ENCODE peak calls at places on chromosomes 3 and 15, in nine cellular contexts. One of them, this sample, is unnamed.

GRCh38 chr3:98552232-98553020 is 20.6 kb downstream of the GPR15 start:
- DNase-seq in neural progenitor cell: no peak
- DNase-seq in A673: no peak
- DNase-seq in cardiac muscle cell: no peak
- DNase-seq in right atrium auricular region: no peak
- DNase-seq in transverse colon: no peak
- DNase-seq in CD8-positive, alpha-beta T cell: no peak
- DNase-seq in ovary: no peak
- DNase-seq in body of pancreas: no peak
- DNase-seq in this sample: no peak

GRCh38 chr3:171427771-171428320 is 32.4 kb downstream of the TNIK start:
- DNase-seq in neural progenitor cell: no peak
- DNase-seq in A673: no peak
- DNase-seq in cardiac muscle cell: no peak
- DNase-seq in right atrium auricular region: no peak
- DNase-seq in transverse colon: no peak
- DNase-seq in CD8-positive, alpha-beta T cell: no peak
- DNase-seq in ovary: no peak
- DNase-seq in body of pancreas: no peak
- DNase-seq in this sample: no peak

GRCh38 chr15:33234019-33234418 is 39.5 kb upstream of the FMN1 start:
- DNase-seq in neural progenitor cell: peak; percentile 50
- DNase-seq in A673: peak; percentile 34
- DNase-seq in cardiac muscle cell: peak; percentile 39
- DNase-seq in right atrium auricular region: no peak
- DNase-seq in transverse colon: no peak
- DNase-seq in CD8-positive, alpha-beta T cell: no peak
- DNase-seq in ovary: no peak
- DNase-seq in body of pancreas: no peak
- DNase-seq in this sample: no peak

GRCh38 chr3:141384157-141384556 is 15.9 kb downstream of the ZBTB38 start:
- DNase-seq in neural progenitor cell: no peak
- DNase-seq in A673: peak; percentile 41
- DNase-seq in cardiac muscle cell: no peak
- DNase-seq in right atrium auricular region: no peak
- DNase-seq in transverse colon: no peak
- DNase-seq in CD8-positive, alpha-beta T cell: no peak
- DNase-seq in ovary: no peak
- DNase-seq in body of pancreas: no peak
- DNase-seq in this sample: no peak

GRCh38 chr3:155424041-155424605 is 130.6 kb upstream of the STRIT1 start:
- DNase-seq in neural progenitor cell: no peak
- DNase-seq in A673: no peak
- DNase-seq in cardiac muscle cell: no peak
- DNase-seq in right atrium auricular region: no peak
- DNase-seq in transverse colon: no peak
- DNase-seq in CD8-positive, alpha-beta T cell: no peak
- DNase-seq in ovary: no peak
- DNase-seq in body of pancreas: no peak
- DNase-seq in this sample: no peak

GRCh38 chr15:85142324-85142723 is 160.7 kb downstream of the PDE8A start:
- DNase-seq in neural progenitor cell: no peak
- DNase-seq in A673: peak; percentile 70
- DNase-seq in cardiac muscle cell: no peak
- DNase-seq in right atrium auricular region: no peak
- DNase-seq in transverse colon: no peak
- DNase-seq in CD8-positive, alpha-beta T cell: no peak
- DNase-seq in ovary: no peak
- DNase-seq in body of pancreas: no peak
- DNase-seq in this sample: no peak

GRCh38 chr3:16888785-16889607 is 4.2 kb downstream of the PLCL2 start:
- DNase-seq in neural progenitor cell: no peak
- DNase-seq in A673: no peak
- DNase-seq in cardiac muscle cell: no peak
- DNase-seq in right atrium auricular region: no peak
- DNase-seq in transverse colon: no peak
- DNase-seq in CD8-positive, alpha-beta T cell: no peak
- DNase-seq in ovary: no peak
- DNase-seq in body of pancreas: no peak
- DNase-seq in this sample: peak; percentile 55

GRCh38 chr15:88257311-88257901 is 867 bp upstream of the NTRK3 start:
- DNase-seq in neural progenitor cell: peak; percentile 45
- DNase-seq in A673: no peak
- DNase-seq in cardiac muscle cell: peak; percentile 34
- DNase-seq in right atrium auricular region: no peak
- DNase-seq in transverse colon: no peak
- DNase-seq in CD8-positive, alpha-beta T cell: no peak
- DNase-seq in ovary: no peak
- DNase-seq in body of pancreas: no peak
- DNase-seq in this sample: no peak

GRCh38 chr3:98843301-98843959 is 58.1 kb downstream of the DCBLD2 start:
- DNase-seq in neural progenitor cell: no peak
- DNase-seq in A673: no peak
- DNase-seq in cardiac muscle cell: no peak
- DNase-seq in right atrium auricular region: no peak
- DNase-seq in transverse colon: no peak
- DNase-seq in CD8-positive, alpha-beta T cell: no peak
- DNase-seq in ovary: no peak
- DNase-seq in body of pancreas: no peak
- DNase-seq in this sample: no peak

GRCh38 chr3:65894679-65895078 is 144.0 kb downstream of the MAGI1 start:
- DNase-seq in neural progenitor cell: no peak
- DNase-seq in A673: no peak
- DNase-seq in cardiac muscle cell: no peak
- DNase-seq in right atrium auricular region: no peak
- DNase-seq in transverse colon: no peak
- DNase-seq in CD8-positive, alpha-beta T cell: no peak
- DNase-seq in ovary: no peak
- DNase-seq in body of pancreas: no peak
- DNase-seq in this sample: no peak

GRCh38 chr3:42501681-42502428 is 588 bp upstream of the VIPR1 start:
- DNase-seq in neural progenitor cell: peak; percentile 67
- DNase-seq in A673: peak; percentile 16
- DNase-seq in cardiac muscle cell: peak; percentile 65
- DNase-seq in right atrium auricular region: peak; percentile 67
- DNase-seq in transverse colon: peak; percentile 84
- DNase-seq in CD8-positive, alpha-beta T cell: peak; percentile 52
- DNase-seq in ovary: no peak
- DNase-seq in body of pancreas: peak; percentile 59
- DNase-seq in this sample: peak; percentile 56

GRCh38 chr3:24494616-24495333 is at the start of gene THRB:
- DNase-seq in neural progenitor cell: peak; percentile 79
- DNase-seq in A673: peak; percentile 56
- DNase-seq in cardiac muscle cell: peak; percentile 75
- DNase-seq in right atrium auricular region: peak; percentile 76
- DNase-seq in transverse colon: peak; percentile 77
- DNase-seq in CD8-positive, alpha-beta T cell: no peak
- DNase-seq in ovary: peak; percentile 59
- DNase-seq in body of pancreas: peak; percentile 76
- DNase-seq in this sample: peak; percentile 22

DNA sequence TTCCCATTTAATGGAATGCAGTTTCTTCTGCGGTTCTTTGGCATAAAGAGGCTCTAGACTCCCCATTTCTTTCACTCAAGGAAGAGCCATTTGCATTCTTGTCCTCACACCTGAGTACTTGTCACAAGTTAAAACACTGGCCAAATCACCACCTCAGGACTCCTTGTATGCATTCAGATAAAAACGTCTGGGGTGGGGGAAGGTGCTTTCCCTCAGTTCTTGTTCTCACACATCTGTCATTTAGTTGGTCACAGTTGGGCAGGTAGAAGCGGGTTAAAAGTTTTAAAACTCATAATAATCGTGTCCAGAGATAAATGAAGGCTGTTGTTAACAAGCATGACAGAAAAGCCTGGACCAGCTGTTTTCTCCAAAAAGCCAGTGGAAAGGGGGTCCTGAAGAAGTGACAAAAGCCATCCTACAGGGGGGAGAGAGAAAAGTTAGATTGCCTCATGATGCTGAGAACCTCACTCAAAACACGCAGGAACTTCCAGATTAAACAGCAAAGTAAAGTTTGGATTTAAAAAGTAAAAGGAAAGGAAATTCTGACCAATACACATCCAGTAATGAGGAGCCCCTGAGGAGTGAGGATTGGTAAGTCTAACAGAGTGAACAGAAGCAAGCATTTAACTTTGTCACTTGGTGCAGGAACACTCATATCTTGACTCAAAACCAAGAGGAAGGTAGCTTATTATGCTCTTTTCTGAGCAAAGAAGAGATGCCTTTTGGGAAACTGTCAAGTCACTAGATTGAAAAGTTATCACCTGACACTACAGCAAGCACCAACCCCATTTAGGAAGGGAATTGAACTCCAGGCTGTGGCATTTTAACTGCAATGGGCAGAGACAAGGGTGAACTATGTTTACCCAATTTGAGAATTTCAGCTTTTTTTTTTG is 2.8 kb downstream of the BCL2L10 start:
- DNase-seq in neural progenitor cell: no peak
- DNase-seq in A673: no peak
- DNase-seq in cardiac muscle cell: no peak
- DNase-seq in right atrium auricular region: no peak
- DNase-seq in transverse colon: no peak
- DNase-seq in CD8-positive, alpha-beta T cell: no peak
- DNase-seq in ovary: no peak
- DNase-seq in body of pancreas: no peak
- DNase-seq in this sample: peak; percentile 74
- H3K4me3 ChIP-seq in neural progenitor cell: no peak overlapping the region
- H3K4me3 ChIP-seq in A673: no peak overlapping the region
- H3K4me3 ChIP-seq in cardiac muscle cell: no peak overlapping the region
- H3K4me3 ChIP-seq in right atrium auricular region: no peak overlapping the region
- H3K4me3 ChIP-seq in transverse colon: no peak overlapping the region
- H3K4me3 ChIP-seq in CD8-positive, alpha-beta T cell: no peak overlapping the region
- H3K4me3 ChIP-seq in ovary: no peak overlapping the region
- H3K4me3 ChIP-seq in body of pancreas: no peak overlapping the region
- H3K4me3 ChIP-seq in this sample: peak overlapping the region; percentile 33

GRCh38 chr3:48614044-48614443 is 4.6 kb upstream of the UQCRC1 start:
- DNase-seq in neural progenitor cell: no peak
- DNase-seq in A673: no peak
- DNase-seq in cardiac muscle cell: no peak
- DNase-seq in right atrium auricular region: no peak
- DNase-seq in transverse colon: no peak
- DNase-seq in CD8-positive, alpha-beta T cell: no peak
- DNase-seq in ovary: no peak
- DNase-seq in body of pancreas: no peak
- DNase-seq in this sample: no peak

GRCh38 chr3:48612270-48612669 is 2.8 kb upstream of the UQCRC1 start:
- DNase-seq in neural progenitor cell: no peak
- DNase-seq in A673: no peak
- DNase-seq in cardiac muscle cell: no peak
- DNase-seq in right atrium auricular region: no peak
- DNase-seq in transverse colon: no peak
- DNase-seq in CD8-positive, alpha-beta T cell: no peak
- DNase-seq in ovary: no peak
- DNase-seq in body of pancreas: no peak
- DNase-seq in this sample: no peak

GRCh38 chr3:48607519-48607918 is 1.9 kb downstream of the UQCRC1 start:
- DNase-seq in neural progenitor cell: no peak
- DNase-seq in A673: peak; percentile 18
- DNase-seq in cardiac muscle cell: no peak
- DNase-seq in right atrium auricular region: no peak
- DNase-seq in transverse colon: peak; percentile 33
- DNase-seq in CD8-positive, alpha-beta T cell: no peak
- DNase-seq in ovary: no peak
- DNase-seq in body of pancreas: no peak
- DNase-seq in this sample: no peak

GRCh38 chr3:48609088-48610005 is at the start of gene UQCRC1:
- DNase-seq in neural progenitor cell: peak; percentile 98
- DNase-seq in A673: peak; percentile 86
- DNase-seq in cardiac muscle cell: peak; percentile 96
- DNase-seq in right atrium auricular region: peak; percentile 90
- DNase-seq in transverse colon: peak; percentile 94
- DNase-seq in CD8-positive, alpha-beta T cell: peak; percentile 85
- DNase-seq in ovary: peak; percentile 94
- DNase-seq in body of pancreas: peak; percentile 94
- DNase-seq in this sample: peak; percentile 97
- H3K36me3 ChIP-seq in neural progenitor cell: no peaks in the 10 kb centered on the region
- H3K36me3 ChIP-seq in A673: peaks cover 17% of the 10 kb centered on the region
- H3K36me3 ChIP-seq in cardiac muscle cell: peaks cover 24% of the 10 kb centered on the region
- H3K36me3 ChIP-seq in right atrium auricular region: peaks cover 22% of the 10 kb centered on the region
- H3K36me3 ChIP-seq in transverse colon: no peaks in the 10 kb centered on the region
- H3K36me3 ChIP-seq in CD8-positive, alpha-beta T cell: peaks cover 20% of the 10 kb centered on the region
- H3K36me3 ChIP-seq in ovary: no peaks in the 10 kb centered on the region
- H3K36me3 ChIP-seq in body of pancreas: peaks cover 10% of the 10 kb centered on the region
- H3K36me3 ChIP-seq in this sample: peaks cover 15% of the 10 kb centered on the region

GRCh38 chr3:20747736-20748135 is 561.7 kb upstream of the SGO1 start:
- DNase-seq in neural progenitor cell: no peak
- DNase-seq in A673: no peak
- DNase-seq in cardiac muscle cell: no peak
- DNase-seq in right atrium auricular region: no peak
- DNase-seq in transverse colon: no peak
- DNase-seq in CD8-positive, alpha-beta T cell: no peak
- DNase-seq in ovary: no peak
- DNase-seq in body of pancreas: no peak
- DNase-seq in this sample: no peak
- TF ChIP-seq CTCF in neural progenitor cell: no peak
- TF ChIP-seq CTCF in A673: no peak
- TF ChIP-seq CTCF in cardiac muscle cell: no peak
- TF ChIP-seq CTCF in right atrium auricular region: no peak
- TF ChIP-seq CTCF in transverse colon: no peak
- TF ChIP-seq CTCF in CD8-positive, alpha-beta T cell: no peak
- TF ChIP-seq CTCF in ovary: no peak
- TF ChIP-seq CTCF in body of pancreas: no peak
- TF ChIP-seq CTCF in this sample: no peak

GRCh38 chr15:47484997-47485396 is 232.3 kb upstream of the SEMA6D start:
- DNase-seq in neural progenitor cell: no peak
- DNase-seq in A673: no peak
- DNase-seq in cardiac muscle cell: no peak
- DNase-seq in right atrium auricular region: no peak
- DNase-seq in transverse colon: no peak
- DNase-seq in CD8-positive, alpha-beta T cell: no peak
- DNase-seq in ovary: no peak
- DNase-seq in body of pancreas: no peak
- DNase-seq in this sample: no peak

GRCh38 chr15:47485419-47485818 is 231.9 kb upstream of the SEMA6D start:
- DNase-seq in neural progenitor cell: no peak
- DNase-seq in A673: no peak
- DNase-seq in cardiac muscle cell: no peak
- DNase-seq in right atrium auricular region: no peak
- DNase-seq in transverse colon: no peak
- DNase-seq in CD8-positive, alpha-beta T cell: no peak
- DNase-seq in ovary: no peak
- DNase-seq in body of pancreas: no peak
- DNase-seq in this sample: no peak

GRCh38 chr15:47486051-47486450 is 231.3 kb upstream of the SEMA6D start:
- DNase-seq in neural progenitor cell: no peak
- DNase-seq in A673: no peak
- DNase-seq in cardiac muscle cell: no peak
- DNase-seq in right atrium auricular region: no peak
- DNase-seq in transverse colon: no peak
- DNase-seq in CD8-positive, alpha-beta T cell: no peak
- DNase-seq in ovary: no peak
- DNase-seq in body of pancreas: no peak
- DNase-seq in this sample: no peak

DNA sequence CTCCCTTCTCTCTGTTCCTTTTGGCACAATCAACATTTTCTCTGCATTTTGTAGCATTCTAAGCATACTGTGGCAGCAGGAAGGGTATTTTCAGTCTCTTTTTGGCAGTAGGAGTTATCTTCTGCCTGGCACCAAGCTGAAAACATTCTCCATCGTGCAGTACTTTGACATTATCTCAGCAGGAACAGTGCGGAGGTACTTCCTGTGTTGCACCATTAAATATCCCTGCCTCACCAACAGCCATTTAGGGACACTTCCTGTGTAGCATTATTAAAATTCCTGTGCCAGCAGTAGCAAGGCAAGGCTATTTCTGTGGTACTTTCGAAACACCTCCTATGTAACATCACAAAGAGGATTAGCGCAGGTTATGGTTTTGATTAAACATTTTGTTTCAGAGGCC is 233.2 kb upstream of the SEMA6D start:
- DNase-seq in neural progenitor cell: no peak
- DNase-seq in A673: peak; percentile 93
- DNase-seq in cardiac muscle cell: no peak
- DNase-seq in right atrium auricular region: no peak
- DNase-seq in transverse colon: no peak
- DNase-seq in CD8-positive, alpha-beta T cell: no peak
- DNase-seq in ovary: no peak
- DNase-seq in body of pancreas: no peak
- DNase-seq in this sample: no peak
- H3K4me3 ChIP-seq in neural progenitor cell: no peak overlapping the region
- H3K4me3 ChIP-seq in A673: peak overlapping the region; percentile 13
- H3K4me3 ChIP-seq in cardiac muscle cell: no peak overlapping the region
- H3K4me3 ChIP-seq in right atrium auricular region: no peak overlapping the region
- H3K4me3 ChIP-seq in transverse colon: no peak overlapping the region
- H3K4me3 ChIP-seq in CD8-positive, alpha-beta T cell: no peak overlapping the region
- H3K4me3 ChIP-seq in ovary: no peak overlapping the region
- H3K4me3 ChIP-seq in body of pancreas: no peak overlapping the region
- H3K4me3 ChIP-seq in this sample: no peak overlapping the region

This sample was measured in GM06990.